ENCODE peak calls at places on chromosomes 12 and 14, in ten cellular contexts. F is BJ, D is astrocyte, T is Peyer's patch, U is neural progenitor cell, I is heart right ventricle, K is Caco-2, X is lung, W is stomach, G is transverse colon. E is an unnamed sample. For H3K27me3, the result is how much of the 10 kb centered on the place peaks cover.

GRCh38 chr14:67385618-67386017 is 25.5 kb downstream of the EIF2S1 start:
- DNase-seq in F (no peak), D (no peak), T (no peak), U (no peak), I (no peak), K (no peak), X (no peak), W (no peak), G (no peak), E (no peak)

GRCh38 chr12:75623631-75624118 is 112.3 kb upstream of the KRR1 start:
- DNase-seq in F (no peak), D (peak), T (no peak), U (no peak), I (no peak), K (peak), X (no peak), W (no peak), G (no peak), E (no peak)

GRCh38 chr12:83389237-83389996 is 702.7 kb downstream of the TMTC2 start:
- DNase-seq in F (no peak), D (no peak), T (no peak), U (peak), I (no peak), K (peak), X (no peak), W (no peak), G (peak), E (no peak)

GRCh38 chr12:31369712-31370521 is 44.0 kb upstream of the SINHCAF start:
- DNase-seq in F (peak), D (peak), T (no peak), U (peak), I (peak), K (peak), X (peak), W (peak), G (peak), E (no peak)

GRCh38 chr14:53347046-53347445 is 193.9 kb upstream of the DDHD1 start:
- DNase-seq in F (no peak), D (no peak), T (no peak), U (no peak), I (no peak), K (no peak), X (no peak), W (no peak), G (no peak), E (no peak)

GRCh38 chr12:132559652-132560420 is 50.5 kb downstream of the LRCOL1 start:
- DNase-seq in F (no peak), D (peak), T (peak), U (peak), I (no peak), K (peak), X (no peak), W (peak), G (peak), E (peak)

GRCh38 chr14:89910706-89911017 is 43.9 kb downstream of the EFCAB11 start:
- DNase-seq in F (no peak), D (no peak), T (no peak), U (no peak), I (no peak), K (no peak), X (no peak), W (no peak), G (peak), E (no peak)

GRCh38 chr12:2372735-2373134 is 319.9 kb downstream of the CACNA1C start:
- DNase-seq in F (no peak), D (no peak), T (no peak), U (no peak), I (peak), K (no peak), X (no peak), W (no peak), G (no peak), E (no peak)

GRCh38 chr12:101891462-101891971 is 14.1 kb downstream of the DRAM1 start:
- DNase-seq in F (peak), D (peak), T (peak), U (no peak), I (no peak), K (no peak), X (peak), W (peak), G (peak), E (peak)

GRCh38 chr14:91417134-91417982 is at the start of gene CCDC88C:
- DNase-seq in F (no peak), D (no peak), T (peak), U (peak), I (peak), K (peak), X (peak), W (peak), G (peak), E (peak)

GRCh38 chr14:99946652-99947489 is 118.4 kb upstream of the EVL start:
- DNase-seq in F (no peak), D (no peak), T (peak), U (peak), I (no peak), K (no peak), X (no peak), W (peak), G (peak), E (peak)

GRCh38 chr14:94390372-94391086 is 2.1 kb upstream of the SERPINA1 start:
- DNase-seq in F (no peak), D (no peak), T (no peak), U (no peak), I (peak), K (no peak), X (peak), W (peak), G (peak), E (no peak)

GRCh38 chr12:1644113-1644512 is 15.1 kb downstream of the WNT5B start:
- DNase-seq in F (no peak), D (no peak), T (no peak), U (no peak), I (no peak), K (no peak), X (no peak), W (no peak), G (no peak), E (no peak)

GRCh38 chr12:55840581-55841351 is 2.0 kb downstream of the MMP19 start:
- DNase-seq in F (no peak), D (no peak), T (no peak), U (no peak), I (no peak), K (no peak), X (no peak), W (no peak), G (no peak), E (no peak)

GRCh38 chr12:89494411-89495231 is 30.0 kb downstream of the GALNT4 start:
- DNase-seq in F (no peak), D (peak), T (no peak), U (no peak), I (no peak), K (no peak), X (no peak), W (no peak), G (no peak), E (peak)

GRCh38 chr14:55711171-55711811 is 131.3 kb downstream of the KTN1 start:
- DNase-seq in F (no peak), D (peak), T (no peak), U (no peak), I (no peak), K (no peak), X (no peak), W (no peak), G (no peak), E (no peak)

GRCh38 chr14:101221549-101222160 is 318.1 kb upstream of the RTL1 start:
- DNase-seq in F (no peak), D (no peak), T (no peak), U (no peak), I (no peak), K (peak), X (no peak), W (no peak), G (no peak), E (no peak)

GRCh38 chr14:94113908-94114588 is 3.5 kb downstream of the IFI27 start:
- DNase-seq in F (no peak), D (peak), T (no peak), U (no peak), I (no peak), K (no peak), X (no peak), W (peak), G (no peak), E (no peak)

GRCh38 chr12:92779902-92780301 is 77.1 kb downstream of the PLEKHG7 start:
- DNase-seq in F (no peak), D (no peak), T (no peak), U (no peak), I (no peak), K (no peak), X (no peak), W (no peak), G (no peak), E (no peak)

GRCh38 chr12:55818886-55819285 is 1.0 kb downstream of the ORMDL2 start:
- DNase-seq in F (no peak), D (peak), T (no peak), U (no peak), I (no peak), K (no peak), X (no peak), W (no peak), G (no peak), E (no peak)

GRCh38 chr12:113098428-113099028 is 37.0 kb downstream of the RASAL1 start:
- DNase-seq in F (peak), D (peak), T (peak), U (peak), I (peak), K (peak), X (peak), W (peak), G (peak), E (peak)

GRCh38 chr12:113161415-113162016 is 12.0 kb downstream of the CFAP73 start:
- DNase-seq in F (no peak), D (peak), T (no peak), U (peak), I (no peak), K (peak), X (no peak), W (no peak), G (no peak), E (peak)

GRCh38 chr12:68336754-68337343 is 4.7 kb upstream of the MDM1 start:
- DNase-seq in F (no peak), D (no peak), T (no peak), U (no peak), I (no peak), K (no peak), X (no peak), W (no peak), G (peak), E (no peak)

GRCh38 chr12:13095266-13095995 is 8.0 kb downstream of the GSG1 start:
- DNase-seq in F (no peak), D (no peak), T (no peak), U (no peak), I (no peak), K (no peak), X (no peak), W (no peak), G (no peak), E (no peak)

GRCh38 chr12:116075251-116075650 is 202.2 kb downstream of the MED13L start:
- DNase-seq in F (no peak), D (no peak), T (no peak), U (no peak), I (no peak), K (no peak), X (no peak), W (no peak), G (no peak), E (no peak)

GRCh38 chr12:65840793-65841670 is 16.7 kb downstream of the HMGA2 start:
- DNase-seq in F (no peak), D (no peak), T (no peak), U (no peak), I (no peak), K (no peak), X (no peak), W (no peak), G (no peak), E (no peak)

GRCh38 chr14:81436296-81437138 is 36.4 kb upstream of the STON2 start:
- DNase-seq in F (no peak), D (peak), T (peak), U (peak), I (peak), K (peak), X (peak), W (peak), G (peak), E (peak)

GRCh38 chr12:121590476-121591143 is 9.8 kb upstream of the KDM2B start:
- DNase-seq in F (peak), D (peak), T (peak), U (peak), I (peak), K (no peak), X (no peak), W (no peak), G (no peak), E (peak)

GRCh38 chr12:93169536-93169935 is 208.2 kb upstream of the NUDT4 start:
- DNase-seq in F (no peak), D (no peak), T (no peak), U (no peak), I (no peak), K (no peak), X (no peak), W (no peak), G (no peak), E (no peak)

GRCh38 chr12:14948672-14949071 is 10.3 kb upstream of the ERP27 start:
- DNase-seq in F (no peak), D (peak), T (peak), U (no peak), I (peak), K (no peak), X (peak), W (no peak), G (peak), E (peak)

GRCh38 chr12:5489760-5490432 is 58.0 kb downstream of the NTF3 start:
- DNase-seq in F (no peak), D (no peak), T (no peak), U (no peak), I (no peak), K (no peak), X (no peak), W (no peak), G (no peak), E (no peak)

GRCh38 chr12:112812598-112813406 is 21.3 kb downstream of the RPH3A start:
- DNase-seq in F (no peak), D (no peak), T (no peak), U (no peak), I (no peak), K (no peak), X (no peak), W (no peak), G (no peak), E (no peak)

GRCh38 chr12:121190523-121191031 is 19.4 kb upstream of the P2RX4 start:
- DNase-seq in F (peak), D (peak), T (no peak), U (no peak), I (no peak), K (no peak), X (no peak), W (no peak), G (no peak), E (no peak)

GRCh38 chr14:36519431-36520321 is at the start of gene NKX2-1:
- DNase-seq in F (no peak), D (no peak), T (no peak), U (peak), I (no peak), K (peak), X (peak), W (no peak), G (no peak), E (no peak)

GRCh38 chr12:38886064-38886463 is 19.3 kb downstream of the CPNE8 start:
- DNase-seq in F (no peak), D (peak), T (no peak), U (no peak), I (no peak), K (peak), X (no peak), W (peak), G (peak), E (no peak)

GRCh38 chr14:89196561-89196960 is 220.5 kb downstream of the FOXN3 start:
- DNase-seq in F (no peak), D (peak), T (no peak), U (no peak), I (no peak), K (no peak), X (no peak), W (no peak), G (no peak), E (no peak)

DNA sequence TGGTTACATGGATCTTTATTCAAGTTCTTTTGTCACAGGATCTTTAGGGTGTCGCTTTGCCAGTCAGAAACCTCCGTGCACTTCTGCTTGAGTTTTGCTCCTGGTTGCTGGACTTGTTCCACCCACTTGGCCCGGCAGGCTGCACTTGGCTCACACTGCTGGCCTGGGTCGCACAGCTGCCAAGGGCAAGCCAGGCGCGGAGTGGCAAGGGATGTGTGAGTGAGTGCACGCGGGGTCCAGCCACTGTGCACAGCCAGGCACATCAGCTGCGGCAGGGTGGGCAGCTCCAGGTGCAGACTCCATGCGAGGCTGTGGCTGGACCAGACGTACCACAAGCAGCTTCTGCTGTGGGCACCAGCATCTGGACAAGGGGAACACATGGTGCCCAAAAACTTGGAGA is 76.6 kb downstream of the DERA start:
- DNase-seq in F (no peak), D (no peak), T (no peak), U (no peak), I (peak), K (no peak), X (no peak), W (peak), G (no peak), E (no peak)
- H3K4me3 ChIP-seq in F (no peak), D (no peak), T (no peak), U (no peak), I (no peak), K (no peak), X (no peak), W (no peak), G (no peak), E (no peak)

GRCh38 chr12:54363047-54363446 is 1.2 kb downstream of the GPR84 start:
- DNase-seq in F (no peak), D (no peak), T (no peak), U (no peak), I (no peak), K (no peak), X (no peak), W (no peak), G (no peak), E (no peak)

GRCh38 chr12:54359762-54360351 is 4.4 kb downstream of the GPR84 start:
- DNase-seq in F (no peak), D (no peak), T (no peak), U (no peak), I (no peak), K (no peak), X (no peak), W (no peak), G (no peak), E (no peak)

GRCh38 chr12:54358620-54358944 is 5.7 kb downstream of the GPR84 start:
- DNase-seq in F (no peak), D (no peak), T (no peak), U (peak), I (no peak), K (no peak), X (no peak), W (no peak), G (no peak), E (no peak)

GRCh38 chr12:54358945-54359761 is 5.1 kb downstream of the GPR84 start:
- DNase-seq in F (peak), D (peak), T (peak), U (peak), I (peak), K (peak), X (peak), W (peak), G (peak), E (peak)

GRCh38 chr12:54360717-54361456 is 3.4 kb downstream of the GPR84 start:
- DNase-seq in F (no peak), D (peak), T (peak), U (peak), I (peak), K (peak), X (peak), W (peak), G (peak), E (no peak)
- TF ChIP-seq CTCF in F (peak), D (peak), T (peak), U (peak), I (peak), K (peak), X (peak), W (peak), G (peak), E (peak)

GRCh38 chr14:73873660-73874059 is 13.0 kb upstream of the ZNF410 start:
- DNase-seq in F (no peak), D (no peak), T (no peak), U (no peak), I (no peak), K (no peak), X (no peak), W (no peak), G (no peak), E (no peak)

GRCh38 chr14:73879027-73879426 is 7.6 kb upstream of the ZNF410 start:
- DNase-seq in F (no peak), D (peak), T (no peak), U (no peak), I (no peak), K (no peak), X (no peak), W (no peak), G (no peak), E (no peak)

GRCh38 chr14:73877790-73878189 is 8.9 kb upstream of the ZNF410 start:
- DNase-seq in F (no peak), D (no peak), T (no peak), U (no peak), I (no peak), K (no peak), X (peak), W (no peak), G (no peak), E (no peak)

GRCh38 chr14:73878436-73878835 is 8.2 kb upstream of the ZNF410 start:
- DNase-seq in F (no peak), D (peak), T (no peak), U (no peak), I (no peak), K (no peak), X (no peak), W (no peak), G (no peak), E (no peak)
- H3K27me3 ChIP-seq in F (under half), D (under half), T (under half), U (under half), I (under half), K (under half), X (under half), W (under half), G (under half), E (under half)

DNA sequence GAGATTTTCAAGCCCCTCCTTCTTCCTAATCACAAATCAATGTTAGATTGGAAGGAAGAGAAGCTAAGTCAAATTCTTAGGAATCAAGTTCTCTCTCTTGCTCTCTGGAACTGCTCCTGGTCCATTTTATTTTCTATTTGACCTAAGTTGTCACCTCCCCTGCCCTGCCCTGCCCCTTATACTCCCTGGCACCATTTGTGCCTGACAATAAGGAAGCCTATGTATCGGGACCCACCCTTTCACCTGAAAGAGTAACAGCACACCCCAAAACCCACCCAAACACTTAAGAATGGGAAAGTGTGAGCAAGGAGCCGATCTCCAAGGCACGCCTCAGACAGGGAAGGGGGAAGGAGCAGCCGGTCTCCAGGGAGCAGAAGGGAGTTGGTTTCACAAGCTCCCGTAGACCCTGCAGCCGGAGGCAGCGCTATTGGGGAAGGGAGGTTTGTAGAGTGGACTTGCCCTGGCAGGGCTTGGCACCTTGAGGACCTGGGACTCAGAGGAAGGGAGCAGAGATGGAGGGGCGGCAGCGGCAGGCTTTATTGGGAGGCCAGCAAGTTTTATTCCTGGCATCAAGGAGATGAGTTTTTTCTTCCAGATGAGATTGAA is 1.6 kb downstream of the LRRC74A start:
- DNase-seq in F (no peak), D (no peak), T (no peak), U (no peak), I (peak), K (no peak), X (no peak), W (no peak), G (no peak), E (no peak)
- H3K4me3 ChIP-seq in F (peak), D (peak), T (no peak), U (no peak), I (peak), K (no peak), X (no peak), W (peak), G (no peak), E (no peak)

GRCh38 chr12:20220339-20220738 is 148.0 kb upstream of the PDE3A start:
- DNase-seq in F (no peak), D (peak), T (no peak), U (peak), I (no peak), K (peak), X (no peak), W (no peak), G (no peak), E (no peak)
- TF ChIP-seq CTCF in F (peak), D (peak), T (peak), U (peak), I (peak), K (peak), X (no peak), W (no peak), G (peak), E (peak)

DNA sequence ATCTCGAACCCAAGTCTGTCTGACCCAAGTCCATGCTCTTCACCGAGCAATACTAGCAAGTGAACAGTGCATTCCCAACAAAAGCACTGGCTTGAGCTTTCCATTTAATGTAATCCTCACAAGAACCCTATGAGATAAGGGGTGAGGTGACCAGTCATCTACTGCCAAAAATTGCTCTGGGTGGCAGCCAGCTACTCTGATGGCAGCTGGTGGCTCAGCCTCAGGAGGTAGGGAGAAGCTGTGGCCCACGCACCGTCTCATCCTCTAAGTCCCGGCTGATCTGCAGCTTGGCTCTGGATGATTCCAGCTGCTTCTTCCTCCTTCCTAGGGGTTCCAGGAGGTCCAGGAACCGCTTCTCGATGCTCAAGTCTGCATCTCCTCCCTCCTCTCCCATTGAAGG is 75.2 kb downstream of the PLEKHG3 start:
- DNase-seq in F (no peak), D (no peak), T (no peak), U (no peak), I (peak), K (no peak), X (no peak), W (peak), G (no peak), E (no peak)
- H3K27me3 ChIP-seq in F (under half), D (under half), T (under half), U (under half), I (under half), K (under half), X (under half), W (under half), G (under half), E (under half)

E was measured in GM06990.